ENCODE peak calls at places on chromosomes 16 and 17, in nine cellular contexts. Y is coronary artery, H is small intestine, U is AG04449, L is dorsolateral prefrontal cortex, X is A549, J is HFF-Myc, I is tibial artery, T is SJCRH30. R is an unnamed sample.

GRCh38 chr17:70780031-70780430 is 610.7 kb downstream of the KCNJ2 start:
- DNase-seq in Y (no peak), H (no peak), U (no peak), L (no peak), X (no peak), J (no peak), I (no peak), T (no peak), R (no peak)

GRCh38 chr16:49504626-49505025 is 131.0 kb downstream of the C16orf78 start:
- DNase-seq in Y (no peak), H (no peak), U (no peak), L (no peak), X (no peak), J (no peak), I (no peak), T (no peak), R (no peak)

GRCh38 chr17:69511244-69511643 is 96.7 kb downstream of the MAP2K6 start:
- DNase-seq in Y (no peak), H (no peak), U (no peak), L (no peak), X (no peak), J (no peak), I (no peak), T (no peak), R (no peak)

GRCh38 chr17:50440172-50440837 is 14.3 kb downstream of the ACSF2 start:
- DNase-seq in Y (no peak), H (peak), U (no peak), L (no peak), X (no peak), J (no peak), I (no peak), T (no peak), R (no peak)

GRCh38 chr16:66204761-66205160 is 161.7 kb upstream of the CDH5 start:
- DNase-seq in Y (no peak), H (no peak), U (no peak), L (no peak), X (no peak), J (no peak), I (no peak), T (no peak), R (no peak)

GRCh38 chr17:82876602-82877391 is 37.0 kb upstream of the ZNF750 start:
- DNase-seq in Y (no peak), H (peak), U (no peak), L (peak), X (no peak), J (peak), I (peak), T (no peak), R (peak)

GRCh38 chr17:8506145-8506544 is 70.5 kb downstream of the NDEL1 start:
- DNase-seq in Y (no peak), H (no peak), U (no peak), L (no peak), X (no peak), J (no peak), I (no peak), T (no peak), R (no peak)

GRCh38 chr16:77344306-77344705 is 90.5 kb downstream of the ADAMTS18 start:
- DNase-seq in Y (no peak), H (no peak), U (no peak), L (no peak), X (no peak), J (no peak), I (no peak), T (no peak), R (no peak)

GRCh38 chr16:8850279-8850885 is 18.4 kb downstream of the CARHSP1 start:
- DNase-seq in Y (no peak), H (no peak), U (no peak), L (no peak), X (no peak), J (peak), I (no peak), T (peak), R (peak)

GRCh38 chr16:6335072-6335471 is 997.6 kb upstream of the RBFOX1 start:
- DNase-seq in Y (no peak), H (no peak), U (no peak), L (no peak), X (peak), J (no peak), I (no peak), T (peak), R (no peak)

GRCh38 chr17:64240261-64240740 is 22.8 kb downstream of the TEX2 start:
- DNase-seq in Y (no peak), H (no peak), U (no peak), L (no peak), X (no peak), J (peak), I (no peak), T (no peak), R (no peak)

GRCh38 chr16:67951485-67951884 is 7.6 kb upstream of the LCAT start:
- DNase-seq in Y (no peak), H (no peak), U (no peak), L (peak), X (no peak), J (no peak), I (peak), T (no peak), R (peak)

GRCh38 chr17:79192503-79193500 is 118.2 kb downstream of the ENGASE start:
- DNase-seq in Y (no peak), H (no peak), U (no peak), L (no peak), X (no peak), J (no peak), I (no peak), T (peak), R (peak)

GRCh38 chr17:10304758-10305300 is 68.0 kb downstream of the MYH13 start:
- DNase-seq in Y (no peak), H (no peak), U (no peak), L (no peak), X (no peak), J (no peak), I (no peak), T (no peak), R (no peak)

GRCh38 chr17:57782642-57783337 is 37.7 kb upstream of the CCDC182 start:
- DNase-seq in Y (no peak), H (no peak), U (no peak), L (no peak), X (no peak), J (no peak), I (no peak), T (peak), R (no peak)

GRCh38 chr16:66714659-66715307 is 18.2 kb upstream of the CMTM4 start:
- DNase-seq in Y (no peak), H (peak), U (no peak), L (no peak), X (no peak), J (peak), I (no peak), T (peak), R (no peak)

GRCh38 chr17:3732171-3732570 is 8.5 kb downstream of the HASPIN start:
- DNase-seq in Y (no peak), H (no peak), U (no peak), L (no peak), X (peak), J (no peak), I (no peak), T (no peak), R (no peak)

GRCh38 chr17:41651625-41652460 is 27.5 kb upstream of the KRT17 start:
- DNase-seq in Y (no peak), H (peak), U (no peak), L (no peak), X (peak), J (no peak), I (no peak), T (peak), R (no peak)

GRCh38 chr16:78611318-78611717 is 511.9 kb downstream of the WWOX start:
- DNase-seq in Y (no peak), H (no peak), U (no peak), L (no peak), X (no peak), J (no peak), I (no peak), T (no peak), R (no peak)

GRCh38 chr16:66274335-66275110 is 92.0 kb upstream of the CDH5 start:
- DNase-seq in Y (peak), H (peak), U (no peak), L (no peak), X (peak), J (no peak), I (no peak), T (no peak), R (no peak)

GRCh38 chr16:51982715-51983680 is 563.9 kb downstream of the TOX3 start:
- DNase-seq in Y (no peak), H (peak), U (peak), L (no peak), X (peak), J (peak), I (no peak), T (peak), R (no peak)

GRCh38 chr17:6269474-6269873 is 165.4 kb downstream of the AIPL1 start:
- DNase-seq in Y (no peak), H (peak), U (no peak), L (no peak), X (peak), J (no peak), I (no peak), T (peak), R (no peak)

GRCh38 chr16:8639694-8640093 is 18.2 kb downstream of the METTL22 start:
- DNase-seq in Y (no peak), H (no peak), U (no peak), L (no peak), X (no peak), J (no peak), I (no peak), T (no peak), R (no peak)

GRCh38 chr17:29158515-29159275 is 21.5 kb downstream of the MYO18A start:
- DNase-seq in Y (no peak), H (peak), U (no peak), L (no peak), X (no peak), J (no peak), I (no peak), T (peak), R (no peak)

GRCh38 chr16:9013508-9013864 is 49.8 kb upstream of the USP7 start:
- DNase-seq in Y (no peak), H (no peak), U (no peak), L (no peak), X (no peak), J (no peak), I (no peak), T (no peak), R (no peak)

GRCh38 chr17:15406081-15406480 is 61.3 kb downstream of the CDRT4 start:
- DNase-seq in Y (no peak), H (no peak), U (no peak), L (no peak), X (no peak), J (no peak), I (no peak), T (peak), R (no peak)

GRCh38 chr16:23387666-23388065 is 65.3 kb downstream of the COG7 start:
- DNase-seq in Y (no peak), H (no peak), U (no peak), L (no peak), X (no peak), J (no peak), I (no peak), T (no peak), R (no peak)

GRCh38 chr16:2819939-2820835 is 3.1 kb downstream of the PRSS21 start:
- DNase-seq in Y (no peak), H (no peak), U (no peak), L (no peak), X (no peak), J (no peak), I (peak), T (no peak), R (no peak)

GRCh38 chr16:10870137-10870776 is 6.7 kb upstream of the CIITA start:
- DNase-seq in Y (no peak), H (no peak), U (no peak), L (no peak), X (no peak), J (no peak), I (no peak), T (no peak), R (no peak)

GRCh38 chr17:45900136-45900535 is 5.8 kb downstream of the MAPT start:
- DNase-seq in Y (no peak), H (no peak), U (no peak), L (no peak), X (no peak), J (no peak), I (no peak), T (no peak), R (no peak)

GRCh38 chr17:79711715-79712305 is 18.9 kb upstream of the ENPP7 start:
- DNase-seq in Y (no peak), H (peak), U (no peak), L (no peak), X (no peak), J (no peak), I (no peak), T (no peak), R (no peak)

GRCh38 chr17:29110372-29110757 is 67.4 kb downstream of the PIPOX start:
- DNase-seq in Y (no peak), H (no peak), U (no peak), L (no peak), X (no peak), J (no peak), I (no peak), T (no peak), R (no peak)

GRCh38 chr16:21157632-21158031 is 842 bp upstream of the LDAF1 start:
- DNase-seq in Y (no peak), H (no peak), U (no peak), L (no peak), X (no peak), J (no peak), I (no peak), T (no peak), R (no peak)

GRCh38 chr16:49588729-49589384 is 215.3 kb downstream of the C16orf78 start:
- DNase-seq in Y (peak), H (no peak), U (no peak), L (no peak), X (peak), J (no peak), I (peak), T (peak), R (no peak)

GRCh38 chr16:27920391-27920891 is 143.1 kb downstream of the GSG1L start:
- DNase-seq in Y (no peak), H (no peak), U (no peak), L (no peak), X (peak), J (no peak), I (no peak), T (no peak), R (no peak)

GRCh38 chr17:58224315-58224714 is 5.3 kb upstream of the MKS1 start:
- DNase-seq in Y (no peak), H (no peak), U (peak), L (no peak), X (peak), J (peak), I (no peak), T (no peak), R (no peak)

DNA sequence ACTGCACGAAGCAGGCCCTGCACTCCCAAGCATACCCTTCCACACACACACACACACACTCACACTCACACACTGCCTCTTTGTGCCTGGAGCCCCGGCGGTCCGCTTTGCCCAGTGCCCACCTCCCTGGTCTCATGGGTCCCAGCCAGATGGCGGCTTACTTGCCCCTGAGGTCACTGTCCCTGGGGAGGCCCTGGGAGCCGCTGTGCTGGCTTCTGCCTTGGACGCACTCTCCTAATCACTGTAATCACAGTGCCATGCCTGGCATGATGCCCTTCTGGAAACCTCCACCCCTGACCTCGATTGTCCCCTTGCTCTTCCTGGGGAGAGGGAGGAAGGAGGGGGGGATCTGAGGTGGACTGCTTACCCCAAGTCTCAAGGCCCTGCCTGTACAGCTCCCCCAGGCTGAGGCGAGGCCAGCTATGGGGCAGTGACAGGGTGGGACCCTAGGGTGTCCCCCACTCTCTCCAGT is 36.0 kb downstream of the ARHGAP23 start:
- DNase-seq in Y (peak), H (no peak), U (no peak), L (peak), X (peak), J (no peak), I (peak), T (peak), R (peak)
- H3K4me3 ChIP-seq in Y (peak), H (no peak), U (peak), L (peak), X (no peak), J (peak), I (peak), T (peak), R (peak)

DNA sequence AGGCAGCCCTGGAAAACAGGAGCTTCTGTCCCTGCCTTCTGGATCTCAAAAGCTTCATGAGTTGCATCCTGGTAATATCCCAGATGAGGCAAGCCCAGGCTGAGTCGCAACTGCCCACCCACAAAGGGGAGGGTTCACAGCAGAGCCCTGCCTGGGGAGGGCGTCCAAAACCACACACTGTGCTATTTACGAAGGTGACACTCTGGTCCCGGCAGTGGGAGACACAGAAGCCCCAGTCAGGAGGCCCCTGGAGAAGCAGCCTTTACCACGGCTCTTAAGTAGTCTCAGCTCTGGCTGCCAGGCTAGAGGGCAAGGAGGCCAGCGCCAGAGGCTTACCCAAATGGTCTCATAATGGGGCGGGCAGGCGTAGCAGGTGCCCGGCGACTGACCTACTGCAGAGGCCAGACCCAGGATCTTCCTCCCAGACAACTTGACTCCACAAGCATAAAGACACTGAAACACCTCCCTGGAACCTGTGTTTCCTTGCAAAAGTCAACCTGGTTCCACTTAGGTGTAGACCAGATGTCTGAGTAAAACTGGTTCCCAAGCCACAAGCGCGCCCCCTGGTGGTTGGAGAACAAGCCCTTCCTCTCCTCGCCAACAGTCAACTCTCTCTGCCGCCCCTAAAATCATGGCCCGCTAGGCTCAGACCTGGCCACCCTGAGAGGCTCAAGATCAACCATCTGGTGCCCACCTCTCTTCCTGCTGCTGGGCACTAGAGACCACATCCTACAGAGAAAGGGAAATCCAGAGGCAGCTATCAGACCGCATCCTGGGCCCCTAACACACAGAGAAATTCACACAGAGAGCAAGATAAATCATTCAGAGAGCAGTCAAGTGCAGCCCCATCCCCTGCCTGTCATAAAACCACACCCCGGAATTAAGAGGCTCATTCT is 5.2 kb downstream of the AXIN2 start:
- DNase-seq in Y (peak), H (peak), U (no peak), L (peak), X (peak), J (peak), I (peak), T (peak), R (peak)
- H3K4me3 ChIP-seq in Y (no peak), H (peak), U (no peak), L (peak), X (no peak), J (peak), I (no peak), T (no peak), R (peak)

DNA sequence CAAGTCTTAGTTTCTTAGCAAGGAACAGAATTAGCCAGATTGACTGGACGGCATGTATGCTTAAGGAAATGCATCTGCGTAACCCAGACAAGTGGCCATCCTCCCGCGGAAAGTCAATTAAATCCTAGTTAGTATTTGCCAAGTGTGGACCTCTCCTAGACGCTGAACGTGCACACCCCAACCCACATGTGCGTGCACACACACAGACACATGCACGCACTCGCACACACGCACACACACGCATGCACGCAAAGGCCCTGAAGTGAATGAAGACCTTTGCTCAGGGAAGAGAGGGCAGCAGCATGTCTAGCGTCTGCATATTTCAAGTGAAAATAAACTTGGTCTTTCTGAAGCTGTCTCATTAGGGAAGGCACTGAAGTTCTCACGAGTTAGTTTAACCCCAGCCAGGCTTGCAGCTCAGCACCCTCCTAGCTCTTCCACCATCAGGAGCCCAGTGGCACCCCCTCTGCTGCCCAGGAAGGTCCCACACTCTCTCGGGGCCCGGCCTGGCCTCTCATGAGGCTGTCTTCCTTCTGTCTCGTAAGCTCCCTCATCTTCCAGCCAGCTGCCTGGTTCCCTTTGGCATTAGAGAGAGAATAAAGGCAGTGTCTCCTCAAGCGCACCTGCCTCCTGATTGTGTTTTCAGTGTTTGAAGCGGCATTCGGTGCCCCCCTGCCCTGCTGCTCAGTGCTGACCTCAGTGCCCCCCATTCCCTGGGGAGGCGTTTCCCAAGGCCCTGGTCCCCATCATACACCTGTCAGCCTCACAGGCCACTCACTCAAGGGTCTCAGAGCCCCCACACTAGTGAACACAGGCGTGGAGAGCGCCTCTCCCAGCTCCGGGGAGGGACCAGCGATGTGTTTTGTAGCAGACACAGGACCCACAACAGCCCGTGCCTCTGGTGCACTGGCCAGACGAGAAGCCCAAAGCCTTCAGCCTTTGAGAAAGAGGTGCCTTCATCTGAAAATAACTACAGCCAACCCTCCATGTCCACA is 52.2 kb upstream of the CHMP6 start:
- DNase-seq in Y (no peak), H (no peak), U (no peak), L (no peak), X (no peak), J (no peak), I (no peak), T (no peak), R (no peak)
- H3K4me3 ChIP-seq in Y (no peak), H (no peak), U (no peak), L (no peak), X (no peak), J (no peak), I (no peak), T (no peak), R (no peak)

DNA sequence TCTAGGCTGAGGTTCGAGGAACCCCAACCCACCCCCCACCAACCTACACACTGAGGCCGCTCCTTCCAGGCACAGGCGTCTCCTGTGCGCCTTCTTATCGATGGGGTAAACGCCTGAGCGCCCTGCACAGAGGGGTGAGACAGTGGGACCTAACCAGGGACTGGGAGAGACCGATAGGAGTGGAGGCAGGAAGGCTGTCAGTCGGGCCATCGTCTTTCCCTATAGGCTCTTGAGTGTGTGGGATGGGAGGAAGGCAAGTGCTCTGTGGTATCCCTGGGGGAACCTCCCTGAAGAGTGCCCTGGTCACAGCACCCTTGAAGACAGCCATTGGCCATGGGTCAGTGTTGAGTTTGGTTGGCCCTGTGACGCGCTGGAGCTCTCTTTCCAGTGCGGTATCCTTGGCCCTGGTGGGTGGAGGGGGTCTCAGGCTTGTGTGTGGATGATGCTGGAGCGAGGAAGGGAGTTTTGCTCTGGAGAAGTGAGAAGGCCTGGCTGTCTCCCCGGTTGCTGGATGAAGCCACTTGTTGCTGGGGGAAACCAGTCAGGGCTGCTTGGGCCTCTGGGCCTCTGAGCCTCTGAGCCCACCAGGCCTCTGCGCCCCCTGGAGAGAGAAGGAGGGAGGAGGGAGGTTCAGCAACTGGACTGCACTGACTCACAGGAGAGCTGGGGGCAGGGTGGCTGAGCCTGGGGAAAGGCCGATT is 1.7 kb downstream of the GPRC5C start:
- DNase-seq in Y (peak), H (no peak), U (no peak), L (no peak), X (no peak), J (no peak), I (no peak), T (no peak), R (no peak)
- H3K4me3 ChIP-seq in Y (peak), H (peak), U (no peak), L (no peak), X (no peak), J (no peak), I (peak), T (no peak), R (peak)